ENCODE peak calls at places on chromosomes 3 and 15, in four cellular contexts. One of them, this sample, is unnamed.

GRCh38 chr3:57952651-57953050 is 55.6 kb upstream of the FLNB start:
- DNase-seq in GM23338: no peak
- DNase-seq in PC-3: no peak
- DNase-seq in SK-N-SH: no peak
- DNase-seq in this sample: no peak

GRCh38 chr15:44427756-44428724 is 611 bp downstream of the CTDSPL2 start:
- DNase-seq in GM23338: peak
- DNase-seq in PC-3: peak
- DNase-seq in SK-N-SH: peak
- DNase-seq in this sample: peak

GRCh38 chr3:52004906-52005395 is 9.3 kb upstream of the RPL29 start:
- DNase-seq in PC-3: no peak
- DNase-seq in SK-N-SH: no peak
- DNase-seq in GM23338: no peak
- DNase-seq in this sample: no peak

GRCh38 chr3:184234224-184234623 is 4.8 kb downstream of the VWA5B2 start:
- DNase-seq in SK-N-SH: peak
- DNase-seq in PC-3: peak
- DNase-seq in GM23338: peak
- DNase-seq in this sample: peak

GRCh38 chr3:138908815-138909214 is 38.1 kb downstream of the FOXL2 start:
- DNase-seq in GM23338: no peak
- DNase-seq in SK-N-SH: no peak
- DNase-seq in PC-3: no peak
- DNase-seq in this sample: no peak

GRCh38 chr15:41690636-41691035 is 30.4 kb downstream of the MGA start:
- DNase-seq in PC-3: no peak
- DNase-seq in GM23338: no peak
- DNase-seq in SK-N-SH: no peak
- DNase-seq in this sample: no peak

GRCh38 chr3:117788086-117788485 is 1078.5 kb downstream of the TUSC7 start:
- DNase-seq in SK-N-SH: no peak
- DNase-seq in PC-3: peak
- DNase-seq in GM23338: peak
- DNase-seq in this sample: peak

GRCh38 chr3:139309880-139310279 is 33.9 kb upstream of the MRPS22 start:
- DNase-seq in PC-3: peak
- DNase-seq in SK-N-SH: no peak
- DNase-seq in GM23338: no peak
- DNase-seq in this sample: peak

GRCh38 chr3:126554560-126555525 is 3.9 kb downstream of the C3orf22 start:
- DNase-seq in PC-3: no peak
- DNase-seq in SK-N-SH: no peak
- DNase-seq in GM23338: no peak
- DNase-seq in this sample: no peak

GRCh38 chr3:14550651-14551611 is 10.8 kb upstream of the GRIP2 start:
- DNase-seq in PC-3: no peak
- DNase-seq in SK-N-SH: peak
- DNase-seq in GM23338: no peak
- DNase-seq in this sample: peak

GRCh38 chr3:106811376-106811775 is 565.9 kb upstream of the CCDC54 start:
- DNase-seq in GM23338: no peak
- DNase-seq in SK-N-SH: no peak
- DNase-seq in PC-3: peak
- DNase-seq in this sample: peak

GRCh38 chr3:31379598-31379997 is 153.1 kb upstream of the STT3B start:
- DNase-seq in GM23338: no peak
- DNase-seq in SK-N-SH: no peak
- DNase-seq in PC-3: no peak
- DNase-seq in this sample: peak

GRCh38 chr3:87359025-87359424 is 82.6 kb upstream of the POU1F1 start:
- DNase-seq in SK-N-SH: no peak
- DNase-seq in PC-3: no peak
- DNase-seq in GM23338: no peak
- DNase-seq in this sample: no peak

GRCh38 chr3:108319428-108320053 is 23.2 kb downstream of the HHLA2 start:
- DNase-seq in PC-3: peak
- DNase-seq in SK-N-SH: no peak
- DNase-seq in GM23338: no peak
- DNase-seq in this sample: no peak

GRCh38 chr3:37136067-37136466 is 38.3 kb downstream of the LRRFIP2 start:
- DNase-seq in PC-3: no peak
- DNase-seq in GM23338: no peak
- DNase-seq in SK-N-SH: no peak
- DNase-seq in this sample: no peak

GRCh38 chr3:120446891-120447668 is 3.7 kb downstream of the FSTL1 start:
- DNase-seq in SK-N-SH: no peak
- DNase-seq in GM23338: no peak
- DNase-seq in PC-3: no peak
- DNase-seq in this sample: no peak

GRCh38 chr3:97957617-97958311 is 14.5 kb downstream of the RIOX2 start:
- DNase-seq in GM23338: no peak
- DNase-seq in PC-3: peak
- DNase-seq in SK-N-SH: no peak
- DNase-seq in this sample: no peak

GRCh38 chr15:41971893-41972340 is 440 bp downstream of the EHD4 start:
- DNase-seq in SK-N-SH: peak
- DNase-seq in GM23338: peak
- DNase-seq in PC-3: no peak
- DNase-seq in this sample: peak

GRCh38 chr3:85495602-85496001 is 536.8 kb downstream of the CADM2 start:
- DNase-seq in SK-N-SH: no peak
- DNase-seq in PC-3: no peak
- DNase-seq in GM23338: peak
- DNase-seq in this sample: no peak

GRCh38 chr15:89136084-89136806 is 48.0 kb downstream of the ABHD2 start:
- DNase-seq in PC-3: no peak
- DNase-seq in GM23338: no peak
- DNase-seq in SK-N-SH: no peak
- DNase-seq in this sample: no peak

GRCh38 chr15:31234815-31235214 is 91.8 kb upstream of the KLF13 start:
- DNase-seq in PC-3: no peak
- DNase-seq in GM23338: no peak
- DNase-seq in SK-N-SH: no peak
- DNase-seq in this sample: no peak

GRCh38 chr3:165254812-165255211 is 58.6 kb upstream of the SLITRK3 start:
- DNase-seq in PC-3: peak
- DNase-seq in GM23338: peak
- DNase-seq in SK-N-SH: peak
- DNase-seq in this sample: peak

GRCh38 chr3:11459147-11459837 is 184.4 kb downstream of the VGLL4 start:
- DNase-seq in SK-N-SH: no peak
- DNase-seq in GM23338: no peak
- DNase-seq in PC-3: peak
- DNase-seq in this sample: peak

GRCh38 chr15:96336045-96336642 is 5.6 kb downstream of the NR2F2 start:
- DNase-seq in GM23338: peak
- DNase-seq in PC-3: peak
- DNase-seq in SK-N-SH: no peak
- DNase-seq in this sample: no peak

GRCh38 chr3:138948371-138949001 is 1.5 kb downstream of the FOXL2NB start:
- DNase-seq in SK-N-SH: no peak
- DNase-seq in PC-3: no peak
- DNase-seq in GM23338: peak
- DNase-seq in this sample: no peak

GRCh38 chr3:4748701-4749378 is 230.4 kb upstream of the BHLHE40 start:
- DNase-seq in PC-3: no peak
- DNase-seq in SK-N-SH: no peak
- DNase-seq in GM23338: no peak
- DNase-seq in this sample: no peak

GRCh38 chr15:57772223-57772957 is 65.9 kb downstream of the POLR2M start:
- DNase-seq in GM23338: peak
- DNase-seq in SK-N-SH: no peak
- DNase-seq in PC-3: peak
- DNase-seq in this sample: peak

GRCh38 chr3:184354121-184354728 is 7.2 kb downstream of the CLCN2 start:
- DNase-seq in PC-3: peak
- DNase-seq in GM23338: peak
- DNase-seq in SK-N-SH: peak
- DNase-seq in this sample: peak

GRCh38 chr3:186432189-186432588 is 70.2 kb upstream of the DGKG start:
- DNase-seq in SK-N-SH: peak
- DNase-seq in GM23338: no peak
- DNase-seq in PC-3: peak
- DNase-seq in this sample: peak

GRCh38 chr3:179026636-179027035 is 45.0 kb downstream of the ZMAT3 start:
- DNase-seq in SK-N-SH: no peak
- DNase-seq in PC-3: no peak
- DNase-seq in GM23338: no peak
- DNase-seq in this sample: peak

GRCh38 chr3:57937092-57937491 is 71.1 kb upstream of the FLNB start:
- DNase-seq in GM23338: no peak
- DNase-seq in PC-3: no peak
- DNase-seq in SK-N-SH: no peak
- DNase-seq in this sample: no peak

GRCh38 chr3:99901200-99901926 is 83.7 kb downstream of the CMSS1 start:
- DNase-seq in GM23338: no peak
- DNase-seq in SK-N-SH: no peak
- DNase-seq in PC-3: peak
- DNase-seq in this sample: peak

GRCh38 chr3:169813757-169814517 is 1.2 kb upstream of the LRRC34 start:
- DNase-seq in GM23338: peak
- DNase-seq in PC-3: no peak
- DNase-seq in SK-N-SH: no peak
- DNase-seq in this sample: peak

GRCh38 chr3:136818851-136819783 is at the start of gene SLC35G2:
- DNase-seq in SK-N-SH: peak
- DNase-seq in PC-3: peak
- DNase-seq in GM23338: peak
- DNase-seq in this sample: peak

GRCh38 chr3:168807426-168807825 is 711.7 kb upstream of the GOLIM4 start:
- DNase-seq in PC-3: no peak
- DNase-seq in SK-N-SH: no peak
- DNase-seq in GM23338: peak
- DNase-seq in this sample: no peak

GRCh38 chr3:20668411-20668810 is 482.4 kb upstream of the SGO1 start:
- DNase-seq in PC-3: peak
- DNase-seq in SK-N-SH: peak
- DNase-seq in GM23338: peak
- DNase-seq in this sample: no peak

GRCh38 chr15:62426387-62426956 is 261.4 kb upstream of the C2CD4B start:
- DNase-seq in PC-3: no peak
- DNase-seq in SK-N-SH: no peak
- DNase-seq in GM23338: no peak
- DNase-seq in this sample: peak

GRCh38 chr3:194135806-194136518 is at the start of gene HES1:
- DNase-seq in GM23338: peak
- DNase-seq in PC-3: peak
- DNase-seq in SK-N-SH: peak
- DNase-seq in this sample: peak

GRCh38 chr3:147529551-147529950 is 120.4 kb downstream of the ZIC1 start:
- DNase-seq in GM23338: no peak
- DNase-seq in SK-N-SH: no peak
- DNase-seq in PC-3: no peak
- DNase-seq in this sample: no peak

GRCh38 chr3:160052385-160053047 is 63.9 kb downstream of the IL12A start:
- DNase-seq in GM23338: no peak
- DNase-seq in PC-3: no peak
- DNase-seq in SK-N-SH: peak
- DNase-seq in this sample: peak
- H2AFZ ChIP-seq in GM23338: peak
- H2AFZ ChIP-seq in PC-3: peak
- H2AFZ ChIP-seq in SK-N-SH: peak
- H2AFZ ChIP-seq in this sample: peak

GRCh38 chr3:43105597-43106292 is at the start of gene POMGNT2:
- DNase-seq in PC-3: peak
- DNase-seq in SK-N-SH: peak
- DNase-seq in GM23338: peak
- DNase-seq in this sample: peak
- H3K27ac ChIP-seq in PC-3: no peak
- H3K27ac ChIP-seq in SK-N-SH: no peak
- H3K27ac ChIP-seq in GM23338: no peak
- H3K27ac ChIP-seq in this sample: no peak

DNA sequence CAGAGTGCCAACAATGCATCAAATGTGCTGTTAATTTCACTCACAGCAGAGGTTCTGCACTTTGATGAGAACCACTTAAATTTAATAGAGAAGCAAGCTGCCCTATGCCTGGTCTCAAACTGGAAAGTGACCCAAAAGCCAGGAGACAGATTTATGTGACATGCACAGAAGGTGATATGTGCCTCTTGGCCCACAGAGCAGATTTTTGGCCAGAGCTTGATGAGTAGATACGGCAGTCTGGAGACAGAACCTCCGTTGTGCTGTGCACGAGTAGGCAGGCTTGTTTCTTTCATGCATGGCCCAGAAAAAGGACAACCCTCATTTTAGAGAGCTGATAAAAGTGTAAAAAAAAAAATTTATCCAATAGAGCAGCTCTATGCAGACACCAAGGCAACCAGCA is 423.0 kb downstream of the CNTN6 start:
- DNase-seq in GM23338: no peak
- DNase-seq in PC-3: no peak
- DNase-seq in SK-N-SH: peak
- DNase-seq in this sample: no peak
- TF ChIP-seq EZH2phosphoT487 in GM23338: no peak
- TF ChIP-seq EZH2phosphoT487 in PC-3: no peak
- TF ChIP-seq EZH2phosphoT487 in SK-N-SH: no peak
- TF ChIP-seq EZH2phosphoT487 in this sample: no peak

GRCh38 chr3:143209715-143210059 is 90.1 kb downstream of the CHST2 start:
- DNase-seq in GM23338: no peak
- DNase-seq in SK-N-SH: no peak
- DNase-seq in PC-3: no peak
- DNase-seq in this sample: no peak

GRCh38 chr3:143208976-143209714 is 89.6 kb downstream of the CHST2 start:
- DNase-seq in GM23338: no peak
- DNase-seq in PC-3: no peak
- DNase-seq in SK-N-SH: no peak
- DNase-seq in this sample: no peak

GRCh38 chr3:143203848-143204247 is 84.3 kb downstream of the CHST2 start:
- DNase-seq in SK-N-SH: no peak
- DNase-seq in GM23338: no peak
- DNase-seq in PC-3: peak
- DNase-seq in this sample: peak

GRCh38 chr3:143206955-143207337 is 87.4 kb downstream of the CHST2 start:
- DNase-seq in PC-3: no peak
- DNase-seq in GM23338: no peak
- DNase-seq in SK-N-SH: no peak
- DNase-seq in this sample: no peak

DNA sequence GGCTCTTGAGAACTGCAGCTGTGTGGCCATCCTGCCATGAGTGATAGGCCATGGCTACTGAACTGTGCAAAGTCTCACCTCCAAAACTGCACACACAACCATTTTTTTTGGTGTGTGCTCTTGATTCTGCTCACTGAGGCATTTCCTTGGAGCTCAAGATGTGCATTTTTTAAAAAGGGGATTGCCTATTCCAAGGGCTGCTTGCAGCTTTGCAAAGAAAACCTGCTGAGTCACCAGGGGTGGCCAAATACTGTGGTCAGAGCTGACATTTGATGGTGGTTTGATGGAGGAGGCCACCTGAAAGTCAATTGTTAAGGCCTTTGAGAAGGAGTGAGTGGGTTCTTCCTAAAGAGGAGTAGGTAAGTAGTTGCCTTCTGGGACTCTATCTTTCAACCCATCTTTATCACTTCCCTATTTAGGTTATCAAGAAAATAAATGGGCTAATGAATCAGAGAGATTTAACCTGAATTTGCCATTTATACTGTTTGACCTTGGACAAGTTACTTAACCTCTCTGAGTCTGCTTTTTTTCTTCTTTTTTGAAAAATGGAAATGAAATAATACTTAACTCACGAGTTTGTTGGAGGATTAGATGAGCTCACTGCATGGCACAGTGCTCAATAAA is 87.9 kb downstream of the CHST2 start:
- DNase-seq in PC-3: peak
- DNase-seq in SK-N-SH: no peak
- DNase-seq in GM23338: no peak
- DNase-seq in this sample: peak
- H2AFZ ChIP-seq in PC-3: no peak
- H2AFZ ChIP-seq in SK-N-SH: no peak
- H2AFZ ChIP-seq in GM23338: no peak
- H2AFZ ChIP-seq in this sample: no peak